ENCODE peak calls at places on chromosomes 2 and 18, in seven cellular contexts. Z, B, H, A, P, L and F are unnamed samples.

GRCh38 chr2:11042841-11043240 is 112.4 kb upstream of the SLC66A3 start:
- DNase-seq in Z (no peak), B (no peak), H (no peak), A (no peak), P (no peak), L (no peak), F (no peak)

GRCh38 chr2:235232474-235233435 is 261.1 kb upstream of the AGAP1 start:
- DNase-seq in Z (no peak), B (no peak), H (no peak), A (no peak), P (no peak), L (no peak), F (no peak)

GRCh38 chr2:167253025-167253424 is 364.7 kb downstream of the XIRP2 start:
- DNase-seq in Z (no peak), B (no peak), H (no peak), A (peak), P (peak), L (no peak), F (no peak)

GRCh38 chr2:1626271-1626681 is 118.0 kb downstream of the PXDN start:
- DNase-seq in Z (no peak), B (no peak), H (no peak), A (peak), P (no peak), L (peak), F (peak)

GRCh38 chr18:44453505-44453904 is 227.2 kb upstream of the SETBP1 start:
- DNase-seq in Z (no peak), B (no peak), H (no peak), A (peak), P (no peak), L (no peak), F (no peak)

GRCh38 chr2:43171789-43172188 is 54.6 kb downstream of the ZFP36L2 start:
- DNase-seq in Z (peak), B (no peak), H (no peak), A (peak), P (no peak), L (peak), F (no peak)

GRCh38 chr2:104538082-104538481 is 315.8 kb upstream of the POU3F3 start:
- DNase-seq in Z (no peak), B (no peak), H (no peak), A (no peak), P (no peak), L (no peak), F (no peak)

GRCh38 chr2:130388221-130388907 is 32.5 kb downstream of the PTPN18 start:
- DNase-seq in Z (no peak), B (no peak), H (no peak), A (no peak), P (no peak), L (peak), F (no peak)

GRCh38 chr2:132621131-132621875 is 48.7 kb downstream of the LYPD1 start:
- DNase-seq in Z (no peak), B (no peak), H (no peak), A (no peak), P (peak), L (no peak), F (no peak)

GRCh38 chr2:237631029-237631785 is 3.8 kb downstream of the LRRFIP1 start:
- DNase-seq in Z (no peak), B (no peak), H (no peak), A (peak), P (no peak), L (no peak), F (no peak)

GRCh38 chr2:28071221-28071620 is 180.7 kb downstream of the BABAM2 start:
- DNase-seq in Z (no peak), B (no peak), H (no peak), A (no peak), P (no peak), L (no peak), F (no peak)

GRCh38 chr18:2028986-2029385 is 542.3 kb downstream of the METTL4 start:
- DNase-seq in Z (no peak), B (no peak), H (no peak), A (no peak), P (no peak), L (no peak), F (no peak)

GRCh38 chr2:202813387-202813786 is 58.2 kb downstream of the ICA1L start:
- DNase-seq in Z (no peak), B (no peak), H (no peak), A (no peak), P (no peak), L (no peak), F (no peak)

GRCh38 chr2:180312542-180312941 is 305.4 kb upstream of the CWC22 start:
- DNase-seq in Z (no peak), B (no peak), H (no peak), A (no peak), P (no peak), L (no peak), F (no peak)

GRCh38 chr2:234145057-234145456 is 94.6 kb downstream of the SPP2 start:
- DNase-seq in Z (no peak), B (no peak), H (no peak), A (no peak), P (no peak), L (no peak), F (no peak)

GRCh38 chr2:232487385-232488096 is at the start of gene ECEL1:
- DNase-seq in Z (peak), B (peak), H (no peak), A (no peak), P (no peak), L (peak), F (peak)

GRCh38 chr2:71121479-71121878 is 8.6 kb downstream of the MCEE start:
- DNase-seq in Z (no peak), B (no peak), H (no peak), A (no peak), P (no peak), L (no peak), F (no peak)

GRCh38 chr2:18900691-18901113 is 311.3 kb upstream of the NT5C1B start:
- DNase-seq in Z (no peak), B (no peak), H (no peak), A (peak), P (no peak), L (no peak), F (no peak)

GRCh38 chr2:222318026-222318711 is 19.4 kb upstream of the PAX3 start:
- DNase-seq in Z (peak), B (peak), H (peak), A (peak), P (peak), L (no peak), F (no peak)

GRCh38 chr2:23565814-23566213 is 180.8 kb downstream of the KLHL29 start:
- DNase-seq in Z (peak), B (no peak), H (no peak), A (no peak), P (no peak), L (no peak), F (no peak)

GRCh38 chr2:59909147-59909546 is 644.3 kb downstream of the BCL11A start:
- DNase-seq in Z (no peak), B (no peak), H (no peak), A (no peak), P (no peak), L (no peak), F (no peak)

GRCh38 chr2:232838406-232838874 is 31.6 kb upstream of the SNORC start:
- DNase-seq in Z (no peak), B (no peak), H (peak), A (peak), P (peak), L (no peak), F (no peak)

GRCh38 chr2:25270061-25270460 is 71.7 kb downstream of the DNMT3A start:
- DNase-seq in Z (no peak), B (no peak), H (no peak), A (no peak), P (no peak), L (no peak), F (no peak)

GRCh38 chr2:8986327-8986976 is 17.0 kb downstream of the MBOAT2 start:
- DNase-seq in Z (no peak), B (no peak), H (no peak), A (no peak), P (no peak), L (no peak), F (no peak)

GRCh38 chr2:45570671-45571334 is 40.3 kb downstream of the SRBD1 start:
- DNase-seq in Z (no peak), B (no peak), H (no peak), A (peak), P (no peak), L (no peak), F (no peak)

GRCh38 chr2:231664727-231665126 is 43.6 kb upstream of the PTMA start:
- DNase-seq in Z (no peak), B (no peak), H (no peak), A (no peak), P (no peak), L (no peak), F (no peak)

GRCh38 chr2:231604101-231604684 is 11.5 kb downstream of the TEX44 start:
- DNase-seq in Z (peak), B (peak), H (no peak), A (no peak), P (no peak), L (peak), F (no peak)

GRCh38 chr2:199309973-199310372 is 147.8 kb downstream of the SATB2 start:
- DNase-seq in Z (no peak), B (no peak), H (no peak), A (no peak), P (no peak), L (no peak), F (no peak)

DNA sequence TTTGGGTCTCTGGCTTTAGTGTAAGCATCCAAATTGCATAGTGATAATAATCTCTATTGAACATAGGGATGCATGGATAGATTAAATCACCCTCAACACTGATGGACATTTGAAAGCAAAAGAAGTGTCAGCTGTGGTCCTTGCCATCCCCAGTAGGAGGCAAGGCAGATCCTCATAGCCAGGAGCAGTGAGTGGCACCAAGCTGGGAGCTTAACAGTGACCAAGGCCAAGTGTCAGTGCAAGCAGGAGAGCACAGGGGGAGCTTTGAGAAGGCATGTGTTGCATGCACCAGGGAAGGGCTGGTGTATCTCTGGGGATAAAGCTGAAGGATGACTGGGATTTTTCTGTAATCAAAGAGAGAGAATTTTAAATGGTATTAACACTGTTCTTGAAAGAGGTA is 14.7 kb downstream of the SLC14A1 start:
- DNase-seq in Z (no peak), B (no peak), H (no peak), A (no peak), P (no peak), L (no peak), F (no peak)
- TF ChIP-seq CTCF in Z (peak), B (no peak), H (no peak), A (no peak), P (no peak), L (no peak), F (peak)

GRCh38 chr2:174180837-174181236 is 67.5 kb downstream of the OLA1 start:
- DNase-seq in Z (no peak), B (no peak), H (no peak), A (no peak), P (no peak), L (no peak), F (no peak)

GRCh38 chr2:174181368-174181767 is 67.0 kb downstream of the OLA1 start:
- DNase-seq in Z (no peak), B (no peak), H (no peak), A (no peak), P (no peak), L (no peak), F (no peak)

GRCh38 chr2:174183076-174183475 is 65.3 kb downstream of the OLA1 start:
- DNase-seq in Z (no peak), B (no peak), H (no peak), A (no peak), P (no peak), L (no peak), F (no peak)

GRCh38 chr2:174176898-174177297 is 71.4 kb downstream of the OLA1 start:
- DNase-seq in Z (no peak), B (no peak), H (no peak), A (peak), P (peak), L (no peak), F (no peak)

DNA sequence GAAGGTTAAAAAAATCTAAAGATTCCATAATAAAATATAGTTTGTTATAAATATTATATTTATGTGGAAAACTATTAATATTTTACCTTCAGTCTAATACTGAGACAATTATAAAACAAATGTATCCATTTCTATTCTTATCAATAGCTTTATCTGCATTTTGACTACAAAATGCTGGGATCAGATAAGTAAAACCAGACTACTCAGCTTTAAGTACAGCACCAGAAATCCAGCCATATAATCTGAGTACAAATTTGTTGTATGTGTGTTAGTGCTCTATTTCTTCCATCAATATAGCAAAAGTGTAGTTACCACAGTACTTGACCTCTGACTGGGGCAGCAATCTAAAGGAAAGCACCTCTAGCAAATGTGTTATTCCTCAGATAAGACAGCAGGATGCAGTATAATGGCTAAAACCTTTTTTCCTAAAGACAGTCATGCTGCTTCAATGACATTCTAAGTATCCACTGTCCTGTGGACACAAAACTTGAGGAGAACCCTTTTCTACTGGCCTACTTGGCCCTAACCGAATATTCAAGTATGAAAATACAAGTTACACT is 68.1 kb downstream of the OLA1 start:
- DNase-seq in Z (no peak), B (no peak), H (no peak), A (peak), P (peak), L (no peak), F (no peak)
- TF ChIP-seq CTCF in Z (no peak), B (no peak), H (no peak), A (peak), P (no peak), L (no peak), F (peak)

GRCh38 chr2:173555833-173556232 is 201.2 kb downstream of the CDCA7 start:
- DNase-seq in Z (no peak), B (no peak), H (no peak), A (no peak), P (no peak), L (no peak), F (no peak)
- TF ChIP-seq CTCF in Z (no peak), B (no peak), H (no peak), A (no peak), P (no peak), L (no peak), F (no peak)

GRCh38 chr2:96265840-96266569 is at the start of the genes CIAO1 and TMEM127:
- DNase-seq in Z (peak), B (peak), H (peak), A (peak), P (peak), L (peak), F (peak)
- TF ChIP-seq CTCF in Z (peak), B (no peak), H (no peak), A (no peak), P (no peak), L (peak), F (peak)

GRCh38 chr2:98458207-98458606 is 13.5 kb downstream of the INPP4A start:
- DNase-seq in Z (no peak), B (no peak), H (no peak), A (peak), P (peak), L (no peak), F (no peak)
- TF ChIP-seq CTCF in Z (no peak), B (no peak), H (no peak), A (no peak), P (no peak), L (no peak), F (no peak)

GRCh38 chr18:12741351-12741750 is 38.5 kb downstream of the PSMG2 start:
- DNase-seq in Z (no peak), B (no peak), H (no peak), A (peak), P (peak), L (no peak), F (no peak)

GRCh38 chr18:12742453-12742852 is 39.6 kb downstream of the PSMG2 start:
- DNase-seq in Z (no peak), B (no peak), H (no peak), A (peak), P (peak), L (no peak), F (no peak)

GRCh38 chr18:12737243-12737902 is 34.5 kb downstream of the PSMG2 start:
- DNase-seq in Z (no peak), B (no peak), H (no peak), A (no peak), P (no peak), L (no peak), F (no peak)
- TF ChIP-seq CTCF in Z (no peak), B (no peak), H (no peak), A (no peak), P (no peak), L (no peak), F (peak)

GRCh38 chr2:88131201-88131998 is 3.5 kb upstream of the FABP1 start:
- DNase-seq in Z (no peak), B (no peak), H (no peak), A (no peak), P (no peak), L (no peak), F (no peak)
- TF ChIP-seq CTCF in Z (no peak), B (no peak), H (no peak), A (no peak), P (no peak), L (no peak), F (no peak)